ENCODE peak calls at places on chromosomes 7 and 10, in four cellular contexts. W is GM23248, A is GF-D8, J is COR-L47. Z is an unnamed sample.

GRCh38 chr7:116138202-116138801 is 72.0 kb upstream of the TES start:
- DNase-seq in W (peak), A (no peak), J (peak), Z (peak)

GRCh38 chr7:105838273-105839141 is 37.9 kb downstream of the ATXN7L1 start:
- DNase-seq in J (peak), W (peak), A (no peak), Z (no peak)

GRCh38 chr10:33015798-33016547 is 57.9 kb upstream of the ITGB1 start:
- DNase-seq in J (no peak), A (no peak), W (peak), Z (no peak)

GRCh38 chr7:22566176-22566575 is 66.2 kb upstream of the STEAP1B start:
- DNase-seq in W (no peak), A (no peak), J (no peak), Z (no peak)

GRCh38 chr10:64209574-64209973 is 688.4 kb downstream of the REEP3 start:
- DNase-seq in A (no peak), W (no peak), J (no peak), Z (no peak)

GRCh38 chr10:114022292-114022691 is 21.4 kb upstream of the ADRB1 start:
- DNase-seq in A (no peak), W (peak), J (no peak), Z (no peak)

GRCh38 chr7:30880941-30881340 is 30.7 kb upstream of the AQP1 start:
- DNase-seq in A (no peak), W (no peak), J (no peak), Z (no peak)

GRCh38 chr10:123886292-123886691 is 5.3 kb downstream of the CPXM2 start:
- DNase-seq in A (no peak), J (no peak), W (no peak), Z (peak)